ENCODE peak calls at places on chromosomes 2 and 18, in nine cellular contexts. One of them, this sample, is unnamed.

GRCh38 chr2:221085376-221085900 is 486.7 kb downstream of the EPHA4 start:
- DNase-seq in H9: no peak
- DNase-seq in psoas muscle: no peak
- DNase-seq in heart right ventricle: no peak
- DNase-seq in Peyer's patch: no peak
- DNase-seq in CD8-positive, alpha-beta T cell: no peak
- DNase-seq in CD8-positive, alpha-beta memory T cell: no peak
- DNase-seq in colonic mucosa: no peak
- DNase-seq in CD4-positive, alpha-beta T cell: no peak
- DNase-seq in this sample: no peak

GRCh38 chr2:36798724-36799123 is 102.2 kb downstream of the VIT start:
- DNase-seq in CD8-positive, alpha-beta memory T cell: no peak
- DNase-seq in H9: no peak
- DNase-seq in heart right ventricle: no peak
- DNase-seq in CD8-positive, alpha-beta T cell: no peak
- DNase-seq in CD4-positive, alpha-beta T cell: no peak
- DNase-seq in Peyer's patch: no peak
- DNase-seq in colonic mucosa: no peak
- DNase-seq in psoas muscle: no peak
- DNase-seq in this sample: no peak

GRCh38 chr2:9914384-9915065 is 37.0 kb upstream of the GRHL1 start:
- DNase-seq in heart right ventricle: no peak
- DNase-seq in colonic mucosa: no peak
- DNase-seq in CD8-positive, alpha-beta T cell: no peak
- DNase-seq in H9: no peak
- DNase-seq in CD8-positive, alpha-beta memory T cell: no peak
- DNase-seq in Peyer's patch: peak; percentile 48
- DNase-seq in psoas muscle: peak; percentile 33
- DNase-seq in CD4-positive, alpha-beta T cell: no peak
- DNase-seq in this sample: peak; percentile 64

GRCh38 chr2:81194176-81194575 is 889.6 kb upstream of the LRRTM1 start:
- DNase-seq in Peyer's patch: peak; percentile 42
- DNase-seq in CD8-positive, alpha-beta T cell: no peak
- DNase-seq in H9: no peak
- DNase-seq in CD8-positive, alpha-beta memory T cell: no peak
- DNase-seq in heart right ventricle: no peak
- DNase-seq in psoas muscle: no peak
- DNase-seq in colonic mucosa: no peak
- DNase-seq in CD4-positive, alpha-beta T cell: no peak
- DNase-seq in this sample: no peak

GRCh38 chr2:111219285-111219684 is 98.6 kb downstream of the BCL2L11 start:
- DNase-seq in psoas muscle: no peak
- DNase-seq in heart right ventricle: no peak
- DNase-seq in H9: peak; percentile 55
- DNase-seq in CD4-positive, alpha-beta T cell: no peak
- DNase-seq in Peyer's patch: no peak
- DNase-seq in colonic mucosa: no peak
- DNase-seq in CD8-positive, alpha-beta memory T cell: no peak
- DNase-seq in CD8-positive, alpha-beta T cell: no peak
- DNase-seq in this sample: no peak

GRCh38 chr18:79169958-79170555 is 100.9 kb downstream of the ATP9B start:
- DNase-seq in Peyer's patch: no peak
- DNase-seq in CD8-positive, alpha-beta memory T cell: no peak
- DNase-seq in H9: no peak
- DNase-seq in CD8-positive, alpha-beta T cell: no peak
- DNase-seq in colonic mucosa: no peak
- DNase-seq in heart right ventricle: no peak
- DNase-seq in psoas muscle: no peak
- DNase-seq in CD4-positive, alpha-beta T cell: no peak
- DNase-seq in this sample: no peak

GRCh38 chr2:53715568-53715967 is 52.0 kb upstream of the CHAC2 start:
- DNase-seq in colonic mucosa: no peak
- DNase-seq in heart right ventricle: no peak
- DNase-seq in H9: no peak
- DNase-seq in CD8-positive, alpha-beta memory T cell: no peak
- DNase-seq in CD8-positive, alpha-beta T cell: no peak
- DNase-seq in psoas muscle: no peak
- DNase-seq in Peyer's patch: no peak
- DNase-seq in CD4-positive, alpha-beta T cell: no peak
- DNase-seq in this sample: no peak

GRCh38 chr2:241324775-241325174 is 9.1 kb downstream of the SEPTIN2 start:
- DNase-seq in psoas muscle: no peak
- DNase-seq in Peyer's patch: no peak
- DNase-seq in CD4-positive, alpha-beta T cell: no peak
- DNase-seq in CD8-positive, alpha-beta T cell: no peak
- DNase-seq in CD8-positive, alpha-beta memory T cell: no peak
- DNase-seq in heart right ventricle: no peak
- DNase-seq in H9: no peak
- DNase-seq in colonic mucosa: no peak
- DNase-seq in this sample: no peak

GRCh38 chr2:240363718-240364581 is 71.5 kb upstream of the GPC1 start:
- DNase-seq in Peyer's patch: no peak
- DNase-seq in colonic mucosa: no peak
- DNase-seq in psoas muscle: no peak
- DNase-seq in H9: no peak
- DNase-seq in CD8-positive, alpha-beta T cell: no peak
- DNase-seq in heart right ventricle: no peak
- DNase-seq in CD4-positive, alpha-beta T cell: no peak
- DNase-seq in CD8-positive, alpha-beta memory T cell: no peak
- DNase-seq in this sample: no peak

GRCh38 chr2:119440873-119441272 is 9.2 kb downstream of the TMEM37 start:
- DNase-seq in CD8-positive, alpha-beta T cell: no peak
- DNase-seq in colonic mucosa: no peak
- DNase-seq in heart right ventricle: no peak
- DNase-seq in H9: no peak
- DNase-seq in CD8-positive, alpha-beta memory T cell: no peak
- DNase-seq in CD4-positive, alpha-beta T cell: no peak
- DNase-seq in psoas muscle: no peak
- DNase-seq in Peyer's patch: no peak
- DNase-seq in this sample: no peak

GRCh38 chr2:166373951-166374350 is 1.8 kb downstream of the SCN9A start:
- DNase-seq in Peyer's patch: no peak
- DNase-seq in psoas muscle: no peak
- DNase-seq in colonic mucosa: no peak
- DNase-seq in heart right ventricle: no peak
- DNase-seq in H9: no peak
- DNase-seq in CD4-positive, alpha-beta T cell: no peak
- DNase-seq in CD8-positive, alpha-beta memory T cell: no peak
- DNase-seq in CD8-positive, alpha-beta T cell: no peak
- DNase-seq in this sample: peak; percentile 66

GRCh38 chr18:2337552-2338141 is 233.7 kb downstream of the METTL4 start:
- DNase-seq in CD8-positive, alpha-beta memory T cell: peak; percentile 15
- DNase-seq in colonic mucosa: peak; percentile 37
- DNase-seq in H9: no peak
- DNase-seq in psoas muscle: no peak
- DNase-seq in CD4-positive, alpha-beta T cell: peak; percentile 14
- DNase-seq in Peyer's patch: peak; percentile 71
- DNase-seq in heart right ventricle: peak; percentile 11
- DNase-seq in CD8-positive, alpha-beta T cell: peak; percentile 5
- DNase-seq in this sample: no peak

DNA sequence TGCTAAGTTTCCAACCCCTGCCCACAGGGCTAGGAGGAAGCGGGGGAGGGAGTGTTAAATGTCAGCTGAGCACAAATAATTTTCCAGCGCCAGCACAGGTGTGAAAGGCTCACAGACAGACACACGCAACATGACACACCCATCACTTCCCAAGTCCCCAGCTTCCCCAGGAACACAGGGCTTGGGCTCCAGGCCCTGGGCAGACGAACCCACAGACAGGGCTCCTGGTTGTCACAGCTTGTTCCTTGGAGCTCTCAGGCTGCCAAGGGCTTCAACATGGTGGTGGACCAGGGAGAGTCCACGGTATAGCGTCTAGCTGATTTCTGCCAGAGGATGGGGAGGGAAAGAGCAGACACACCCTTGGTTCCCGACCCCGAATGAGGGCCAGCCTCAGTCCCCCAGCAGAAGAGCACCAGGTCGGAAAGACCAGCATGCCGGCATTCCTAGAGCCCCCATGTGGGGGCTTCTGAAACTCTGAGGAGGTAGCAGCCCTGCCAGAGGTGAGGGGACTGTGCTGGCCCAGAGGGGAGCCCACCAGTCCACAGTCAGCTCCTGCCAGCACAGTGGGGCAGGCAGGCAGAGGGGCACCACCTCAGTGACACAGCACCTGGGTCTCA is 1.9 kb downstream of the DUSP2 start:
- DNase-seq in CD8-positive, alpha-beta memory T cell: no peak
- DNase-seq in H9: no peak
- DNase-seq in CD4-positive, alpha-beta T cell: no peak
- DNase-seq in psoas muscle: no peak
- DNase-seq in heart right ventricle: no peak
- DNase-seq in colonic mucosa: no peak
- DNase-seq in CD8-positive, alpha-beta T cell: no peak
- DNase-seq in Peyer's patch: no peak
- DNase-seq in this sample: no peak
- H3K27ac ChIP-seq in CD8-positive, alpha-beta memory T cell: peak overlapping the region; percentile 80
- H3K27ac ChIP-seq in H9: no peak overlapping the region
- H3K27ac ChIP-seq in CD4-positive, alpha-beta T cell: peak overlapping the region; percentile 99
- H3K27ac ChIP-seq in psoas muscle: no peak overlapping the region
- H3K27ac ChIP-seq in heart right ventricle: no peak overlapping the region
- H3K27ac ChIP-seq in colonic mucosa: no peak overlapping the region
- H3K27ac ChIP-seq in CD8-positive, alpha-beta T cell: peak overlapping the region; percentile 98
- H3K27ac ChIP-seq in Peyer's patch: peak overlapping the region; percentile 97
- H3K27ac ChIP-seq in this sample: no peak overlapping the region

GRCh38 chr18:51953521-51953920 is 386.5 kb upstream of the DCC start:
- DNase-seq in heart right ventricle: no peak
- DNase-seq in Peyer's patch: no peak
- DNase-seq in CD8-positive, alpha-beta memory T cell: no peak
- DNase-seq in psoas muscle: no peak
- DNase-seq in colonic mucosa: no peak
- DNase-seq in CD8-positive, alpha-beta T cell: no peak
- DNase-seq in H9: no peak
- DNase-seq in CD4-positive, alpha-beta T cell: no peak
- DNase-seq in this sample: no peak
- H3K27ac ChIP-seq in heart right ventricle: no peak overlapping the region
- H3K27ac ChIP-seq in Peyer's patch: no peak overlapping the region
- H3K27ac ChIP-seq in CD8-positive, alpha-beta memory T cell: no peak overlapping the region
- H3K27ac ChIP-seq in psoas muscle: no peak overlapping the region
- H3K27ac ChIP-seq in colonic mucosa: no peak overlapping the region
- H3K27ac ChIP-seq in CD8-positive, alpha-beta T cell: no peak overlapping the region
- H3K27ac ChIP-seq in H9: no peak overlapping the region
- H3K27ac ChIP-seq in CD4-positive, alpha-beta T cell: no peak overlapping the region
- H3K27ac ChIP-seq in this sample: no peak overlapping the region

GRCh38 chr18:35463837-35464236 is 33.9 kb downstream of the INO80C start:
- DNase-seq in psoas muscle: no peak
- DNase-seq in heart right ventricle: no peak
- DNase-seq in CD4-positive, alpha-beta T cell: no peak
- DNase-seq in CD8-positive, alpha-beta T cell: no peak
- DNase-seq in colonic mucosa: no peak
- DNase-seq in Peyer's patch: no peak
- DNase-seq in H9: no peak
- DNase-seq in CD8-positive, alpha-beta memory T cell: no peak
- DNase-seq in this sample: no peak
- H3K27ac ChIP-seq in psoas muscle: no peak overlapping the region
- H3K27ac ChIP-seq in heart right ventricle: peak overlapping the region; percentile 76
- H3K27ac ChIP-seq in CD4-positive, alpha-beta T cell: no peak overlapping the region
- H3K27ac ChIP-seq in CD8-positive, alpha-beta T cell: no peak overlapping the region
- H3K27ac ChIP-seq in colonic mucosa: no peak overlapping the region
- H3K27ac ChIP-seq in Peyer's patch: no peak overlapping the region
- H3K27ac ChIP-seq in H9: no peak overlapping the region
- H3K27ac ChIP-seq in CD8-positive, alpha-beta memory T cell: no peak overlapping the region
- H3K27ac ChIP-seq in this sample: no peak overlapping the region

DNA sequence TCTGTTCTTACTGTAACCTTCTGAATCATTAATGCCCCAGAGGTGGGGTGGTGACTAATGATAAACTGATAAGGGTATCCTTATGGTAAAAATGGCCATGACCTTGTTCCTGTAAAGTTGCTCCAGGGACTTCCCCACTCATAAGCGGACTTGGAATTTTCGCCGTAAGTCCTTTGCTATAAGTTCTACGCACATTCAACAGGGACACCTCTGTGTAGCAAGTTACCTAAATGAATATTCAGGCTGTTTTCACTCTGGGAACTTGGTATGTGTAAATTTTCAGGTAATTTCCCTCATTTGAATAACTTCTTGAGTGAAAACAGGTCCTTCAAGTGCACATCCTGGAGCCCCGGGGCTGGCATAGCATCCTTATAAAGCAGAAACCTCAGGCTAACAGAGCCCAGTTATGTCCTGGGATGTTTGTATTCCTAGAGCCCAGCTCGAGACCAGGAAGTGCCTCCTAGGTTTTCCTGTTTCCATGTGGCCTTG is 9.4 kb upstream of the AGFG1 start:
- DNase-seq in H9: no peak
- DNase-seq in colonic mucosa: no peak
- DNase-seq in Peyer's patch: no peak
- DNase-seq in heart right ventricle: no peak
- DNase-seq in CD4-positive, alpha-beta T cell: no peak
- DNase-seq in psoas muscle: no peak
- DNase-seq in CD8-positive, alpha-beta T cell: no peak
- DNase-seq in CD8-positive, alpha-beta memory T cell: no peak
- DNase-seq in this sample: no peak
- H3K27ac ChIP-seq in H9: no peak overlapping the region
- H3K27ac ChIP-seq in colonic mucosa: no peak overlapping the region
- H3K27ac ChIP-seq in Peyer's patch: no peak overlapping the region
- H3K27ac ChIP-seq in heart right ventricle: no peak overlapping the region
- H3K27ac ChIP-seq in CD4-positive, alpha-beta T cell: no peak overlapping the region
- H3K27ac ChIP-seq in psoas muscle: no peak overlapping the region
- H3K27ac ChIP-seq in CD8-positive, alpha-beta T cell: no peak overlapping the region
- H3K27ac ChIP-seq in CD8-positive, alpha-beta memory T cell: no peak overlapping the region
- H3K27ac ChIP-seq in this sample: no peak overlapping the region

DNA sequence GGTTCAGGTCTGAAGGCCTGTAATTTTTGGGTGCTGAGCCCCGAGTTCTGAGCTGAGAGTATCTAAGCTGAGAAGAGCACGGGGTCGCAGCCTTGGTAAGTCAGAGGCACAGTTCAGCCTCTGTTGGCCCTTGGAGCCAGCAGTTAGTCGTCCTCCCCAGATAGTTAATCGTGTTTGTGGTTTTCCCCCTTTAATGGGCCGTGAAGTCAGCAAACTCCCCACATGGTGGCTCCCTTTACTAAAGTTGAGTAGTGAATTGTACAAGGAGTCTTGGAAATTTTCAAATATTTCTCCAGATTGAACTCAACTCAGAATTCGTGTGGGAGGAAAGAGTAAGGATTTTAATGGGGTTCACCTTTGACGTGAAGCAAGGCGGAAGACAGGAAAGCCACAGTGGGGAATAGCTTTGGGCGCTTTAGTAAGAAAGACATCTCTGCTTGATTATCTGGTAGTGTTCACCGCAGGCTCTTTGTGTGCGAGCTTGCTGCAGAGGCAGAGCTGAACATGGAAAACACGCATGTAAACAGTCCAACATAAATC is 2.4 kb upstream of the ADCYAP1 start:
- DNase-seq in Peyer's patch: no peak
- DNase-seq in CD4-positive, alpha-beta T cell: no peak
- DNase-seq in heart right ventricle: no peak
- DNase-seq in H9: no peak
- DNase-seq in CD8-positive, alpha-beta memory T cell: no peak
- DNase-seq in CD8-positive, alpha-beta T cell: no peak
- DNase-seq in psoas muscle: no peak
- DNase-seq in colonic mucosa: no peak
- DNase-seq in this sample: no peak
- H3K27ac ChIP-seq in Peyer's patch: no peak overlapping the region
- H3K27ac ChIP-seq in CD4-positive, alpha-beta T cell: no peak overlapping the region
- H3K27ac ChIP-seq in heart right ventricle: no peak overlapping the region
- H3K27ac ChIP-seq in H9: no peak overlapping the region
- H3K27ac ChIP-seq in CD8-positive, alpha-beta memory T cell: no peak overlapping the region
- H3K27ac ChIP-seq in CD8-positive, alpha-beta T cell: no peak overlapping the region
- H3K27ac ChIP-seq in psoas muscle: no peak overlapping the region
- H3K27ac ChIP-seq in colonic mucosa: no peak overlapping the region
- H3K27ac ChIP-seq in this sample: no peak overlapping the region

GRCh38 chr2:219475697-219476604 is 22.7 kb upstream of the GMPPA start:
- DNase-seq in CD8-positive, alpha-beta memory T cell: peak; percentile 35
- DNase-seq in heart right ventricle: peak; percentile 77
- DNase-seq in CD4-positive, alpha-beta T cell: peak; percentile 50
- DNase-seq in H9: peak; percentile 88
- DNase-seq in Peyer's patch: peak; percentile 87
- DNase-seq in psoas muscle: peak; percentile 66
- DNase-seq in colonic mucosa: peak; percentile 77
- DNase-seq in CD8-positive, alpha-beta T cell: no peak
- DNase-seq in this sample: no peak
- H3K27ac ChIP-seq in CD8-positive, alpha-beta memory T cell: no peak overlapping the region
- H3K27ac ChIP-seq in heart right ventricle: peak overlapping the region; percentile 55
- H3K27ac ChIP-seq in CD4-positive, alpha-beta T cell: no peak overlapping the region
- H3K27ac ChIP-seq in H9: no peak overlapping the region
- H3K27ac ChIP-seq in Peyer's patch: no peak overlapping the region
- H3K27ac ChIP-seq in psoas muscle: no peak overlapping the region
- H3K27ac ChIP-seq in colonic mucosa: no peak overlapping the region
- H3K27ac ChIP-seq in CD8-positive, alpha-beta T cell: no peak overlapping the region
- H3K27ac ChIP-seq in this sample: no peak overlapping the region